ENCODE peak calls at places on chromosomes 12 and 14, in six cellular contexts. J is fibroblast of mammary gland, Q is nephron progenitor cell, Z is HEK293T, N is ELR, Y is PC-9. I is an unnamed sample.

GRCh38 chr12:88036368-88036965 is 7.3 kb upstream of the C12orf50 start:
- DNase-seq in N (peak; percentile 65), Q (no peak), J (peak; percentile 74), Y (peak; percentile 72), Z (no peak), I (no peak)

GRCh38 chr12:27064397-27065342 is 17.7 kb downstream of the C12orf71 start:
- DNase-seq in Q (no peak), J (no peak), N (no peak), Y (no peak), Z (no peak), I (no peak)

GRCh38 chr12:64054156-64054555 is 167.9 kb downstream of the KICS2 start:
- DNase-seq in J (no peak), Y (no peak), Z (no peak), N (no peak), Q (no peak), I (no peak)

GRCh38 chr14:77286554-77286953 is 15.5 kb upstream of the NGB start:
- DNase-seq in Y (no peak), Q (no peak), J (no peak), Z (no peak), N (no peak), I (no peak)

GRCh38 chr12:121858662-121859572 is at the start of gene HPD:
- DNase-seq in Z (no peak), Q (peak; percentile 52), J (peak; percentile 90), N (peak; percentile 79), Y (peak; percentile 40), I (no peak)

GRCh38 chr12:112518336-112518735 is 99.6 kb downstream of the PTPN11 start:
- DNase-seq in Z (no peak), Y (no peak), N (no peak), J (no peak), Q (no peak), I (no peak)

GRCh38 chr12:131098178-131098981 is 144.7 kb downstream of the ADGRD1 start:
- DNase-seq in Y (no peak), Z (no peak), Q (no peak), J (no peak), N (no peak), I (no peak)

GRCh38 chr12:89414851-89415250 is 62.5 kb upstream of the DUSP6 start:
- DNase-seq in J (peak; percentile 43), N (peak; percentile 55), Y (no peak), Q (no peak), Z (no peak), I (no peak)

GRCh38 chr12:30138483-30138882 is 354.7 kb upstream of the TMTC1 start:
- DNase-seq in Z (no peak), Q (no peak), J (no peak), Y (no peak), N (no peak), I (no peak)

GRCh38 chr14:66965831-66966230 is 223.4 kb upstream of the GARIN2 start:
- DNase-seq in Z (no peak), J (peak; percentile 48), Q (no peak), Y (no peak), N (peak; percentile 70), I (no peak)

GRCh38 chr12:3490848-3491382 is at the start of gene PRMT8:
- DNase-seq in N (peak; percentile 14), Q (peak; percentile 78), Y (no peak), Z (peak; percentile 54), J (no peak), I (no peak)

GRCh38 chr12:82660541-82661325 is 26.0 kb upstream of the TMTC2 start:
- DNase-seq in J (peak; percentile 5), Q (no peak), Y (no peak), N (no peak), Z (no peak), I (no peak)

GRCh38 chr12:115060477-115061168 is 376.6 kb upstream of the TBX3 start:
- DNase-seq in Z (no peak), Q (no peak), Y (no peak), N (no peak), J (no peak), I (no peak)

GRCh38 chr12:2255301-2255700 is 202.5 kb downstream of the CACNA1C start:
- DNase-seq in Z (no peak), Y (no peak), Q (no peak), J (no peak), N (no peak), I (no peak)

GRCh38 chr12:123046431-123046830 is 66.0 kb downstream of the ARL6IP4 start:
- DNase-seq in Y (no peak), Q (no peak), Z (no peak), N (no peak), J (no peak), I (no peak)

GRCh38 chr12:109900752-109901580 is 892 bp downstream of the TCHP start:
- DNase-seq in Y (no peak), J (peak; percentile 6), Z (peak; percentile 48), Q (peak; percentile 30), N (peak; percentile 30), I (no peak)

GRCh38 chr14:66009104-66009503 is 477.1 kb upstream of the CCDC196 start:
- DNase-seq in Q (no peak), N (peak; percentile 35), Z (no peak), Y (peak; percentile 63), J (peak; percentile 73), I (no peak)

GRCh38 chr12:107254258-107254856 is 161.0 kb upstream of the CRY1 start:
- DNase-seq in Q (no peak), Z (no peak), J (no peak), Y (no peak), N (no peak), I (no peak)